ENCODE peak calls at places on chromosome 15, in five cellular contexts. P is NCI-H2029; A is CD8-positive, alpha-beta memory T cell; B is thyroid gland; K is heart left ventricle. Q is an unnamed sample.

GRCh38 chr15:96693990-96694517 is 363.6 kb downstream of the NR2F2 start:
- DNase-seq in A (no peak), B (no peak), K (no peak), P (no peak), Q (no peak)

GRCh38 chr15:84684092-84684491 is 26.1 kb upstream of the NMB start:
- DNase-seq in K (no peak), B (no peak), A (no peak), P (no peak), Q (peak; percentile 27)

GRCh38 chr15:41022487-41023090 is 69.3 kb downstream of the CHAC1 start:
- DNase-seq in A (peak; percentile 33), K (peak; percentile 36), P (no peak), B (peak; percentile 15), Q (peak; percentile 30)

GRCh38 chr15:38748710-38749109 is 184.1 kb upstream of the RASGRP1 start:
- DNase-seq in A (no peak), B (no peak), P (no peak), K (no peak), Q (peak; percentile 74)

GRCh38 chr15:84748274-84749110 is at the start of gene ZNF592:
- DNase-seq in K (peak; percentile 92), P (peak; percentile 39), A (peak; percentile 82), B (peak; percentile 85), Q (peak; percentile 28)

GRCh38 chr15:99253381-99254090 is 2.3 kb downstream of the LRRC28 start:
- DNase-seq in A (no peak), K (no peak), P (no peak), B (no peak), Q (no peak)

GRCh38 chr15:80604583-80605506 is 90.3 kb upstream of the ABHD17C start:
- DNase-seq in P (no peak), K (no peak), B (peak; percentile 34), A (no peak), Q (peak; percentile 52)

GRCh38 chr15:96701443-96701842 is 370.9 kb downstream of the NR2F2 start:
- DNase-seq in B (no peak), K (no peak), A (no peak), P (no peak), Q (no peak)

GRCh38 chr15:35874260-35874905 is 328.4 kb upstream of the DPH6 start:
- DNase-seq in B (no peak), A (no peak), K (no peak), P (no peak), Q (peak; percentile 97)

GRCh38 chr15:44729394-44729913 is 6.9 kb upstream of the TRIM69 start:
- DNase-seq in B (no peak), A (no peak), K (peak; percentile 47), P (no peak), Q (no peak)

GRCh38 chr15:51727141-51727897 is 10.1 kb downstream of the LYSMD2 start:
- DNase-seq in A (no peak), K (no peak), B (no peak), P (no peak), Q (no peak)

GRCh38 chr15:49926731-49927130 is 192.3 kb downstream of the ATP8B4 start:
- DNase-seq in A (no peak), B (no peak), P (no peak), K (no peak), Q (no peak)

GRCh38 chr15:81491414-81492101 is 117.5 kb upstream of the TMC3 start:
- DNase-seq in P (no peak), B (no peak), A (no peak), K (no peak), Q (no peak)

GRCh38 chr15:36579792-36580431 is 486 bp downstream of the CDIN1 start:
- DNase-seq in B (peak; percentile 42), P (no peak), A (no peak), K (peak; percentile 31), Q (no peak)

GRCh38 chr15:27846722-27847420 is 252.2 kb downstream of the OCA2 start:
- DNase-seq in P (no peak), K (no peak), A (no peak), B (no peak), Q (no peak)

GRCh38 chr15:78142332-78142731 is 6.8 kb upstream of the IDH3A start:
- DNase-seq in A (no peak), B (no peak), K (no peak), P (no peak), Q (no peak)

GRCh38 chr15:60589728-60590127 is 110.8 kb upstream of the ICE2 start:
- DNase-seq in B (no peak), A (no peak), P (no peak), K (no peak), Q (no peak)

GRCh38 chr15:88124199-88124598 is 132.3 kb downstream of the NTRK3 start:
- DNase-seq in P (no peak), B (no peak), K (no peak), A (no peak), Q (no peak)

GRCh38 chr15:75027551-75027950 is 4.2 kb downstream of the PPCDC start:
- DNase-seq in B (no peak), K (no peak), P (no peak), A (no peak), Q (no peak)

GRCh38 chr15:98548172-98548971 is 100.0 kb upstream of the IGF1R start:
- DNase-seq in B (peak; percentile 70), A (peak; percentile 6), K (peak; percentile 73), P (no peak), Q (peak; percentile 79)

GRCh38 chr15:49174902-49175301 is 4.9 kb downstream of the GALK2 start:
- DNase-seq in B (no peak), K (no peak), P (no peak), A (no peak), Q (no peak)

GRCh38 chr15:74245342-74245931 is 9.3 kb downstream of the CCDC33 start:
- DNase-seq in K (no peak), A (peak; percentile 17), B (peak; percentile 44), P (peak; percentile 56), Q (no peak)

Q was measured in bronchial epithelial cell.